ENCODE peak calls at places on chromosomes 4 and X, in six cellular contexts. P is HCT116, G is transverse colon, S is spleen, K is HepG2, B is breast epithelium. L is an unnamed sample.
A peak's percentile ranks its signal among the peaks of the same experiment; 100 is the strongest.

GRCh38 chrX:55490121-55490520 is 473 bp upstream of the USP51 start:
- DNase-seq in P (no peak), G (no peak), S (no peak), K (no peak), B (no peak), L (no peak)

GRCh38 chr4:96972920-96973319 is 1133.0 kb downstream of the PDHA2 start:
- DNase-seq in P (no peak), G (no peak), S (no peak), K (no peak), B (no peak), L (no peak)

GRCh38 chr4:78059524-78059889 is 2.4 kb downstream of the FRAS1 start:
- DNase-seq in P (peak; percentile 84), G (peak; percentile 59), S (no peak), K (peak; percentile 87), B (peak; percentile 21), L (peak; percentile 54)

GRCh38 chrX:18885317-18886004 is 98.5 kb downstream of the PHKA2 start:
- DNase-seq in P (no peak), G (no peak), S (peak; percentile 41), K (no peak), B (no peak), L (no peak)

GRCh38 chr4:107213880-107214279 is 177.8 kb upstream of the DKK2 start:
- DNase-seq in P (no peak), G (no peak), S (no peak), K (no peak), B (no peak), L (no peak)

GRCh38 chrX:43474321-43474720 is 181.8 kb upstream of the MAOA start:
- DNase-seq in P (peak; percentile 24), G (no peak), S (no peak), K (no peak), B (no peak), L (no peak)

GRCh38 chr4:37967749-37968148 is 7.6 kb downstream of the PTTG2 start:
- DNase-seq in P (no peak), G (no peak), S (no peak), K (peak; percentile 12), B (no peak), L (no peak)

GRCh38 chr4:156347412-156348075 is 393.9 kb upstream of the CTSO start:
- DNase-seq in P (peak; percentile 81), G (no peak), S (no peak), K (no peak), B (no peak), L (no peak)

GRCh38 chrX:39631275-39631674 is 466.5 kb downstream of the BCOR start:
- DNase-seq in P (no peak), G (no peak), S (no peak), K (no peak), B (no peak), L (no peak)

GRCh38 chr4:85842540-85842939 is 367.6 kb downstream of the ARHGAP24 start:
- DNase-seq in P (no peak), G (peak; percentile 14), S (no peak), K (no peak), B (no peak), L (no peak)

GRCh38 chrX:155094468-155095061 is 23.3 kb downstream of the BRCC3 start:
- DNase-seq in P (no peak), G (no peak), S (no peak), K (peak; percentile 20), B (no peak), L (no peak)

GRCh38 chrX:40166582-40166981 is 68.8 kb upstream of the BCOR start:
- DNase-seq in P (no peak), G (no peak), S (peak; percentile 66), K (no peak), B (no peak), L (no peak)

GRCh38 chrX:34653811-34654210 is 3.3 kb downstream of the TMEM47 start:
- DNase-seq in P (no peak), G (no peak), S (no peak), K (no peak), B (no peak), L (no peak)

GRCh38 chrX:73765776-73766465 is 202.9 kb downstream of the CHIC1 start:
- DNase-seq in P (no peak), G (no peak), S (no peak), K (no peak), B (no peak), L (no peak)

DNA sequence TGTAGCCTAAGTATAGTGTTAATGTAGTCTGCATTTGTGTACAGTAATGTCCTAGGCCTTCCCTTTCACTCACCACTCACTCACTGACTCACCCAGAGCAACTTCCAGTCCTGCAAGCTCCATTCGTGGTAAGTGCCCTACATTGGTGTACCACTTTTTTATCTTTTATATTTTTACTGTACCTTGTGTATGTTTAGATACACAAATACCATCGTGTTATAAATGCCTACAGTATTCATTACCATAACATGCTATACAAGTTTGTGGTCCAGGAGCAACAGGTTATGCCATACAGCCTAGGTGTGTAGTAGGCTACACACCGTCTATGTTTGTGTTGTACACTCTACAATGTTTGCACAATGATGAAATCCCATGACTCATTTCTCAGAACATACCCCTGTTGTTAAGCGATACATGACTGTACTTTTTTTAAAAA is 15.4 kb downstream of the TSPAN5 start:
- DNase-seq in P (peak; percentile 68), G (no peak), S (no peak), K (peak; percentile 66), B (no peak), L (no peak)
- H3K4me1 ChIP-seq in P (peaks cover 15% of the 10 kb centered on the region), G (no peaks in the 10 kb centered on the region), S (no peaks in the 10 kb centered on the region), K (no peaks in the 10 kb centered on the region), B (no peaks in the 10 kb centered on the region), L (no peaks in the 10 kb centered on the region)

GRCh38 chr4:109072595-109072994 is 229.9 kb downstream of the COL25A1 start:
- DNase-seq in P (no peak), G (no peak), S (no peak), K (no peak), B (no peak), L (no peak)
- TF ChIP-seq POLR2AphosphoS5 in P (no peak), G (no peak), S (no peak), K (no peak), B (no peak), L (no peak)

GRCh38 chr4:8541981-8542715 is 38.0 kb upstream of the GPR78 start:
- DNase-seq in P (no peak), G (no peak), S (peak; percentile 62), K (no peak), B (no peak), L (no peak)

GRCh38 chr4:8540991-8541390 is 39.2 kb upstream of the GPR78 start:
- DNase-seq in P (no peak), G (no peak), S (peak; percentile 52), K (no peak), B (no peak), L (no peak)

GRCh38 chr4:8540072-8540471 is 40.1 kb upstream of the GPR78 start:
- DNase-seq in P (no peak), G (no peak), S (peak; percentile 54), K (no peak), B (no peak), L (no peak)

GRCh38 chr4:8539661-8540060 is 40.5 kb upstream of the GPR78 start:
- DNase-seq in P (no peak), G (no peak), S (peak; percentile 38), K (no peak), B (no peak), L (no peak)

DNA sequence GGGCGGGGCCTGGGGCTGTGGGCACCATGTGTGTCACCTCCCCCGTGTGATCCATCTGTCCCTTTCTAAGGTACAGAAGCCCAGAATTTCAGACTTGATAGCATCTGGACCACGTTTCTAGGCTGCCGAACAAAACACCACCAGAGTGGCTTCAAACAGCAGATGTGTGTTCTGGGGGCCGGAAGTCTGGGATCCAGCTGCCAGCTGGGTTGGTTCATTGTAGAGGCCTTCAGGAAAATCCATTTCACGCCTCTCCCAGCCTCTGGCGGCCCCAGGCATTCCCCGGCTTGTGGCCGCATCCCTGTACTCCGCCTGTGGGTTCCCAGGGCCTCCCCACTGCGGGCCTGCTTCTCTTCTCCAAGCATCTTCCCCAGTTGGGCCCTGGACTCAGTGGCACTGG is 39.6 kb upstream of the GPR78 start:
- DNase-seq in P (no peak), G (no peak), S (peak; percentile 59), K (no peak), B (no peak), L (no peak)
- H3K4me1 ChIP-seq in P (peaks cover 19% of the 10 kb centered on the region), G (peaks cover 5% of the 10 kb centered on the region), S (no peaks in the 10 kb centered on the region), K (no peaks in the 10 kb centered on the region), B (no peaks in the 10 kb centered on the region), L (peaks cover 23% of the 10 kb centered on the region)

DNA sequence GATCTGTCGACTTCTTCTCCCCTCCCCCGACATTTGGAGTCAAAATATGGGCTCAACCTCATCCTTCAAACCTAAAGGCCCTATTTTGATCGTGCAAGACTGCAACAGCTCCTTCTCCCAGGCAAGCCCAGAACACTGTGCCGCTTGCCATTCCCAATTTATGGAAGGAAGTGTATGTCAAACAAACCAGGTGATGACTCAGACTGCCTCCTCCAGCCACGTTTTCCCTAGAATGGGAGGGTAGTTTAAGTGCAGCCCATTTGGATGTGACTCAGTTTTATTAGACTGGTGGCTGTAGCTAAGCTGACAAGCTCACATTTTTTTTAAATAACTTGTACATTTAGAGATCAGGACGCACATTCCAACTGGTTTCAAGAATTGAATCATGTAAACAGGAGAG is 570.4 kb upstream of the DIPK2B start:
- DNase-seq in P (peak; percentile 77), G (peak; percentile 72), S (no peak), K (peak; percentile 51), B (no peak), L (peak; percentile 39)
- TF ChIP-seq POLR2AphosphoS5 in P (peak; percentile 84), G (peak; percentile 85), S (no peak), K (no peak), B (no peak), L (peak; percentile 68)

GRCh38 chr4:176320340-176320975 is 692 bp downstream of the SPCS3 start:
- DNase-seq in P (peak; percentile 31), G (peak; percentile 91), S (peak; percentile 99), K (peak; percentile 70), B (peak; percentile 86), L (peak; percentile 91)

GRCh38 chr4:176319704-176320339 is at the start of gene SPCS3:
- DNase-seq in P (peak; percentile 80), G (peak; percentile 97), S (peak; percentile 99), K (peak; percentile 85), B (peak; percentile 94), L (peak; percentile 97)

GRCh38 chr4:176320976-176321361 is 1.2 kb downstream of the SPCS3 start:
- DNase-seq in P (no peak), G (no peak), S (no peak), K (no peak), B (no peak), L (no peak)

GRCh38 chr4:176321589-176321988 is 1.8 kb downstream of the SPCS3 start:
- DNase-seq in P (no peak), G (no peak), S (no peak), K (no peak), B (no peak), L (no peak)

DNA sequence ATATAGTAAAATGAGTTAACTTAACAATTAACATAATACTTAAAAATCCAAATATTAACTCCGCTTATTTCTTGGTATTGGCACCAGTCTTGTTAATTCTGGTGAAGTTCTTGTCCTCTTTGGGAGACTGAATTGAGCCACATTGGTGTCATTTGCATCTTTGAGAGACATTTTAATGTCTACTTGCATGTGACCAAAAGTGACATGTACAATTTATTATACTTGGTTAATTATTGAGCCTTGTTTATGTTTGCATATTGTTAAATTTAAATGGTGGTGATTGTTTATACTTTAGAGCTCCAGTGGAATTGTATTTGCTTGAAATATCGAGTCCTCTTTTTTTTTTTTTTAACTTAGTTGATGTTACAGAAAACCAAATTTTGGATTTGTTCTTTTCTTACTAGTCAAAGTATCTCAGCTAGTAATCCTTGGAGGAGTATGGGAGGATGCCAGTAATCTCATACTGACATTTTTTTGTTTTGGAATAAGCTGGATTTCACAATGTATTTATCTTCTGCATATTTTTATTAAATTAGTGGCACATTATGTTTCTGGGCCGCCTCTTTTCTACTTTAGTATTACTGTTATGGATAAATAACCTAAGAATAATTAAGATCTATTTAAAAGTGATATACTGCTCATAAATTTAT is 3.9 kb downstream of the SPCS3 start:
- DNase-seq in P (no peak), G (no peak), S (no peak), K (no peak), B (no peak), L (no peak)
- H3K4me1 ChIP-seq in P (no peaks in the 10 kb centered on the region), G (peaks cover 42% of the 10 kb centered on the region), S (peaks cover 20% of the 10 kb centered on the region), K (peaks cover 32% of the 10 kb centered on the region), B (no peaks in the 10 kb centered on the region), L (peaks cover 20% of the 10 kb centered on the region)

GRCh38 chr4:167713756-167714155 is 378.6 kb upstream of the ANXA10 start:
- DNase-seq in P (no peak), G (no peak), S (no peak), K (no peak), B (no peak), L (no peak)
- TF ChIP-seq POLR2AphosphoS5 in P (no peak), G (no peak), S (no peak), K (no peak), B (no peak), L (no peak)

L was measured in stomach.